ENCODE peak calls at places on chromosomes 5 and 9, in five cellular contexts. Q, R, C, V and Y are unnamed samples.

GRCh38 chr5:87069974-87070608 is 197.6 kb upstream of the RASA1 start:
- DNase-seq in Q (no peak), R (no peak), C (no peak), V (peak), Y (no peak)

GRCh38 chr9:136543830-136544548 is 1.9 kb downstream of the NOTCH1 start:
- DNase-seq in Q (no peak), R (peak), C (peak), V (no peak), Y (no peak)

GRCh38 chr9:15374310-15374709 is 48.4 kb upstream of the SNAPC3 start:
- DNase-seq in Q (no peak), R (peak), C (no peak), V (no peak), Y (no peak)

GRCh38 chr5:79699766-79700400 is 10.2 kb downstream of the CMYA5 start:
- DNase-seq in Q (peak), R (no peak), C (no peak), V (no peak), Y (no peak)

GRCh38 chr9:18010492-18010891 is 431.6 kb downstream of the SH3GL2 start:
- DNase-seq in Q (no peak), R (no peak), C (no peak), V (no peak), Y (no peak)

GRCh38 chr9:36987891-36988290 is 46.2 kb downstream of the PAX5 start:
- DNase-seq in Q (no peak), R (no peak), C (no peak), V (no peak), Y (no peak)

GRCh38 chr9:19201899-19202891 is 28.3 kb upstream of the DENND4C start:
- DNase-seq in Q (no peak), R (peak), C (peak), V (peak), Y (no peak)

GRCh38 chr5:179912951-179913350 is 5.3 kb upstream of the TBC1D9B start:
- DNase-seq in Q (no peak), R (no peak), C (no peak), V (no peak), Y (no peak)

GRCh38 chr5:34656001-34656699 is at the start of gene RAI14:
- DNase-seq in Q (peak), R (peak), C (peak), V (peak), Y (peak)

GRCh38 chr5:150464554-150465012 is 15.0 kb upstream of the RPS14 start:
- DNase-seq in Q (no peak), R (no peak), C (no peak), V (no peak), Y (no peak)

GRCh38 chr5:158599132-158599531 is 500.6 kb downstream of the EBF1 start:
- DNase-seq in Q (no peak), R (no peak), C (no peak), V (no peak), Y (no peak)

GRCh38 chr9:120714846-120715231 is 569 bp upstream of the MEGF9 start:
- DNase-seq in Q (no peak), R (no peak), C (peak), V (no peak), Y (peak)

GRCh38 chr9:119763260-119763659 is 394.0 kb upstream of the BRINP1 start:
- DNase-seq in Q (no peak), R (no peak), C (no peak), V (no peak), Y (no peak)

GRCh38 chr5:65468633-65469032 is 13.1 kb downstream of the ADAMTS6 start:
- DNase-seq in Q (no peak), R (no peak), C (no peak), V (no peak), Y (no peak)

GRCh38 chr9:19087601-19088000 is 15.1 kb downstream of the HAUS6 start:
- DNase-seq in Q (no peak), R (no peak), C (no peak), V (peak), Y (no peak)

GRCh38 chr9:87725900-87726709 is at the start of gene CTSL:
- DNase-seq in Q (peak), R (peak), C (peak), V (peak), Y (peak)

GRCh38 chr9:85246566-85246965 is 495.2 kb downstream of the AGTPBP1 start:
- DNase-seq in Q (no peak), R (no peak), C (no peak), V (no peak), Y (no peak)

GRCh38 chr5:18745591-18745987 is 1111.3 kb downstream of the TAF11L14 start:
- DNase-seq in Q (peak), R (peak), C (no peak), V (peak), Y (peak)

GRCh38 chr5:3512291-3512690 is 83.3 kb upstream of the IRX1 start:
- DNase-seq in Q (no peak), R (no peak), C (no peak), V (no peak), Y (no peak)

GRCh38 chr5:177309351-177310191 is 2.1 kb downstream of the MXD3 start:
- DNase-seq in Q (peak), R (peak), C (peak), V (peak), Y (peak)

GRCh38 chr5:6734243-6734695 is 21.0 kb downstream of the TENT4A start:
- DNase-seq in Q (no peak), R (no peak), C (no peak), V (no peak), Y (peak)

GRCh38 chr9:117091529-117091928 is 323.3 kb downstream of the ASTN2 start:
- DNase-seq in Q (no peak), R (no peak), C (no peak), V (no peak), Y (no peak)

GRCh38 chr5:56656816-56657740 is 158.3 kb upstream of the MAP3K1 start:
- DNase-seq in Q (no peak), R (no peak), C (no peak), V (no peak), Y (no peak)

GRCh38 chr5:14239951-14240350 is 96.8 kb downstream of the TRIO start:
- DNase-seq in Q (no peak), R (no peak), C (no peak), V (no peak), Y (no peak)

GRCh38 chr5:172528440-172528839 is 74.1 kb upstream of the SH3PXD2B start:
- DNase-seq in Q (no peak), R (no peak), C (no peak), V (no peak), Y (no peak)

GRCh38 chr5:138605254-138605972 is 30.2 kb upstream of the HSPA9 start:
- DNase-seq in Q (peak), R (no peak), C (no peak), V (no peak), Y (no peak)

GRCh38 chr5:77945874-77946273 is 169.7 kb upstream of the TBCA start:
- DNase-seq in Q (no peak), R (no peak), C (no peak), V (no peak), Y (no peak)

GRCh38 chr9:99300103-99300439 is 78.0 kb downstream of the SEC61B start:
- DNase-seq in Q (no peak), R (no peak), C (no peak), V (no peak), Y (no peak)

GRCh38 chr9:99298660-99299059 is 76.6 kb downstream of the SEC61B start:
- DNase-seq in Q (no peak), R (no peak), C (no peak), V (no peak), Y (no peak)

GRCh38 chr9:99296375-99296951 is 74.4 kb downstream of the SEC61B start:
- DNase-seq in Q (peak), R (peak), C (no peak), V (no peak), Y (peak)

GRCh38 chr9:99300603-99301002 is 78.5 kb downstream of the SEC61B start:
- DNase-seq in Q (no peak), R (no peak), C (no peak), V (no peak), Y (no peak)

DNA sequence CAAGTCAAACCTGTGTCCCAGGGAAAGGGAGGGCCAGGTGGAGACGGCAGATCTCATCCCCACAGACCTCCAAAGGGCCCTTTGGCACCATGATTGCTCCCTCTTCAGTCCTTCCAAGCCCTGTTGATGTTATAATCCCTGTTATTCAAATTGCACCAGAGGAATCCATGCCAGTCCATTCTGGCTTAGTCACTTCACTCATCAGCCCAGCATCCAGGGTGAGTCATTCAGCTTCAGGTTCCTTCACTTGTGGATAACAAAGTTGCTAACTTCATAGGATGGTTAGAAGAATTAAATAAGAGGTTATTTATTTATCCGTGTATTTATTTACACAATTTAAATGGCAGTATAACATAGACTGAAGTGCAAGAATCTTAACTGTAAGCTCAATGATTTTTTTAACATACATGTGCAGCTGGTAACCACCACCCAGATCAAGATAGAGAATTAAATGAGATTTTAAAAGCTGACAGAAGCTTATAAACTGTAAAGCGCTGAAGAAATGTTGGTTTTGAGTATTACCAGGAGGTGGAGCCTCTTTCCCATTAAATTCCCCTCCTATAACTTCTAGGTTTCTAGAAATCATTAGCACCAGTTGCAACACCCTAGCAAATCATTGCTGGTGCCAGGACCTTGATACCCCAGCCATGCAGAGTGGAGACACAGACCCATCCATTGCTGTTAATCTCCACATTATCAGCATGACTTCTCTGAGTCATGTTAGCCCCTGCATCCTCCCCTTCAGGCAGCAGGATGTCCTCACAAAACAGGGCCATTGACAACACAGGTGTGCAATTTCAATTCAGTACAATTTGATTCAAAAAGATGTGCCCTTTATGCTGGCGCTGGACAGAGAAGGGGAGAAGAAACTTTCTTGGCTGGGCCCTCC is 77.4 kb downstream of the SEC61B start:
- DNase-seq in Q (no peak), R (no peak), C (no peak), V (peak), Y (no peak)
- TF ChIP-seq CTCF in Q (no peak), R (no peak), C (peak), V (peak), Y (peak)

GRCh38 chr9:76644647-76645250 is 119.5 kb upstream of the PCA3 start:
- DNase-seq in Q (no peak), R (no peak), C (no peak), V (no peak), Y (no peak)

GRCh38 chr9:76642701-76643209 is 121.5 kb upstream of the PCA3 start:
- DNase-seq in Q (no peak), R (no peak), C (no peak), V (no peak), Y (no peak)

GRCh38 chr9:76646249-76646648 is 118.0 kb upstream of the PCA3 start:
- DNase-seq in Q (no peak), R (peak), C (no peak), V (no peak), Y (no peak)

GRCh38 chr9:76643399-76644117 is 120.7 kb upstream of the PCA3 start:
- DNase-seq in Q (peak), R (no peak), C (no peak), V (no peak), Y (no peak)

GRCh38 chr9:76644171-76644570 is 120.1 kb upstream of the PCA3 start:
- DNase-seq in Q (no peak), R (no peak), C (no peak), V (no peak), Y (no peak)
- TF ChIP-seq CTCF in Q (no peak), R (no peak), C (no peak), V (no peak), Y (no peak)

GRCh38 chr5:107457138-107457537 is 213.6 kb downstream of the EFNA5 start:
- DNase-seq in Q (no peak), R (no peak), C (no peak), V (no peak), Y (no peak)
- TF ChIP-seq CTCF in Q (no peak), R (no peak), C (no peak), V (no peak), Y (no peak)

GRCh38 chr5:52657231-52657645 is 130.5 kb upstream of the ITGA1 start:
- DNase-seq in Q (peak), R (no peak), C (no peak), V (peak), Y (no peak)
- TF ChIP-seq CTCF in Q (peak), R (peak), C (peak), V (peak), Y (peak)

DNA sequence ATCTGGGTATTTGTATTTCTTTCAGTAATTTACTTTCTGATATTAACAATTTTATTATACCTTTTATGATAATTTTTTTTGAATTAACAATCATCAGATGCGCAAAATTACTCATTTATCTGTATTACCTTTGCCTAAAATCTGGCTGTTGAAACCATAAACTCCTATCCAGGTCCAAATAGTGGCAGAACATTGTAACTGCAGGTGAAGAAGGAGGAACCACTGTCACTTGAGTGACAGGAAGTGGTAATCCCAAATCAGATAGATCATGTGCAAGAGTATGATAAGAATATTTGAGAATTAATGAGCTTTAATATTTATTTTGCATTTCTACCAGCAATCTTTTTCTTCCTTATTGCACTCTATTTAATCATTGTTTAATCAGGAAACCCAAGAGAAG is 139.3 kb upstream of the TLE4 start:
- DNase-seq in Q (no peak), R (no peak), C (no peak), V (peak), Y (no peak)
- TF ChIP-seq CTCF in Q (peak), R (no peak), C (no peak), V (no peak), Y (no peak)

GRCh38 chr5:43467100-43467499 is 16.6 kb downstream of the TMEM267 start:
- DNase-seq in Q (no peak), R (no peak), C (no peak), V (no peak), Y (no peak)

DNA sequence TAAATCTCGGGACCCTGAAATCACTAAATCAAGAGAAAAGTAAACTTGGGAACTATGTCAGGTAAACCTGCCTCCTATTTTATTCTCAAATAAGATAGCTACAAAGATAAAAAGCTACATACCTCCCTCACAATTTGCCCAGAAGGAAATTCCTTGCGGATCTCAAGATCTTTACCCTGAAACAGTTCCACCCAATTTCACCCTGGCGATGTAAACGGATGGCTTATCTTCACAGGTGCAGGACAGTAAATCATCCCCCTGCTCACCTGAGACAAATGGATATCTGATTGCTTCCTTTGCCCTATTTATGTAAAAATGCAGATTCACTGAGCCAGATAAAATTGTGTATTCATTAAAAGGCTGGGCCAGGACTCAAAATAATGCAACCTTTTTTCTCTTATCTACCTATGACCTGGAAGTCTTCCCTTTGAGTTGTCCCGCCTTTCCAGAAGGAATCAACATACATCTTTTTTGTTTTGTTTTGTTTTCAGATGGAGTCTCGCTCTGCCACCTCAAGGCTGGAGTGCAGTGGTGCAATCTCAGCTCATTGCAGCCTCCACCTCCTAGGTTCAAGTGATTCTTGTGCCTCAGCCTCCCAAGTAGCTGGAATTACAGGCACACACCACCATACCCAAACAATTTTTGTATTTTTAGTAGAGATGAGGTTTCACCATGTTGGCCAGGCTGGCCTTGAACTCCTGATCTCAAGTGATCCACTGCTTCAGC is 13.8 kb downstream of the TMEM267 start:
- DNase-seq in Q (no peak), R (peak), C (no peak), V (no peak), Y (no peak)
- TF ChIP-seq CTCF in Q (no peak), R (no peak), C (no peak), V (no peak), Y (no peak)

GRCh38 chr9:68779558-68780376 is 74.7 kb downstream of the PIP5K1B start:
- DNase-seq in Q (peak), R (peak), C (peak), V (peak), Y (peak)
- TF ChIP-seq CTCF in Q (peak), R (no peak), C (peak), V (peak), Y (peak)

GRCh38 chr9:8331507-8331906 is 531.9 kb upstream of the DMAC1 start:
- DNase-seq in Q (no peak), R (no peak), C (no peak), V (no peak), Y (peak)
- TF ChIP-seq CTCF in Q (no peak), R (no peak), C (no peak), V (no peak), Y (no peak)

GRCh38 chr5:26023361-26023760 is 1015.0 kb downstream of the CDH9 start:
- DNase-seq in Q (no peak), R (no peak), C (no peak), V (no peak), Y (no peak)

GRCh38 chr5:26024774-26025173 is 1013.6 kb downstream of the CDH9 start:
- DNase-seq in Q (no peak), R (no peak), C (no peak), V (peak), Y (no peak)
- TF ChIP-seq CTCF in Q (no peak), R (no peak), C (peak), V (no peak), Y (no peak)